ENCODE peak calls at places on chromosomes 2 and 18, in nine cellular contexts. N is AG04450, G is tibial nerve, F is dorsolateral prefrontal cortex, L is uterus, Y is psoas muscle, D is hepatocyte, E is upper lobe of right lung, H is K562. C is an unnamed sample.
A peak's percentile ranks its signal among the peaks of the same experiment; 100 is the strongest.

GRCh38 chr18:62829936-62830335 is 114.6 kb downstream of the PHLPP1 start:
- DNase-seq in N (peak; percentile 46), G (no peak), F (no peak), L (no peak), Y (no peak), D (no peak), E (no peak), H (peak; percentile 18), C (peak; percentile 63)

GRCh38 chr2:8682719-8683667 is 1.1 kb downstream of the ID2 start:
- DNase-seq in N (no peak), G (peak; percentile 43), F (peak; percentile 50), L (peak; percentile 39), Y (peak; percentile 45), D (peak; percentile 49), E (no peak), H (no peak), C (no peak)

GRCh38 chr2:152372438-152372984 is 37.5 kb downstream of the FMNL2 start:
- DNase-seq in N (no peak), G (no peak), F (no peak), L (no peak), Y (no peak), D (no peak), E (no peak), H (no peak), C (no peak)

GRCh38 chr2:172094319-172095145 is 8.2 kb downstream of the DLX2 start:
- DNase-seq in N (no peak), G (no peak), F (no peak), L (no peak), Y (no peak), D (no peak), E (no peak), H (no peak), C (no peak)

GRCh38 chr2:3172265-3172935 is 205.2 kb downstream of the EIPR1 start:
- DNase-seq in N (no peak), G (no peak), F (no peak), L (no peak), Y (no peak), D (no peak), E (no peak), H (no peak), C (no peak)

GRCh38 chr18:77016936-77017335 is 115.6 kb downstream of the MBP start:
- DNase-seq in N (no peak), G (peak; percentile 38), F (peak; percentile 96), L (no peak), Y (no peak), D (no peak), E (no peak), H (no peak), C (no peak)

GRCh38 chr2:53018830-53019425 is 748.7 kb upstream of the CHAC2 start:
- DNase-seq in N (no peak), G (no peak), F (no peak), L (no peak), Y (no peak), D (peak; percentile 13), E (no peak), H (no peak), C (no peak)

GRCh38 chr2:167480986-167481309 is 592.7 kb downstream of the XIRP2 start:
- DNase-seq in N (no peak), G (no peak), F (no peak), L (no peak), Y (no peak), D (no peak), E (no peak), H (no peak), C (no peak)

GRCh38 chr2:100978582-100979051 is 23.5 kb upstream of the RPL31 start:
- DNase-seq in N (peak; percentile 51), G (no peak), F (peak; percentile 71), L (peak; percentile 31), Y (peak; percentile 41), D (no peak), E (peak; percentile 45), H (no peak), C (peak; percentile 21)

GRCh38 chr2:160816916-160817315 is 323.3 kb upstream of the RBMS1 start:
- DNase-seq in N (no peak), G (no peak), F (no peak), L (no peak), Y (no peak), D (no peak), E (no peak), H (no peak), C (no peak)

GRCh38 chr18:11500153-11501122 is 109.0 kb upstream of the SLC35G4 start:
- DNase-seq in N (peak; percentile 91), G (no peak), F (no peak), L (no peak), Y (peak; percentile 50), D (peak; percentile 79), E (no peak), H (no peak), C (peak; percentile 96)

GRCh38 chr2:133884739-133885381 is 316.6 kb upstream of the NCKAP5 start:
- DNase-seq in N (no peak), G (no peak), F (no peak), L (no peak), Y (no peak), D (no peak), E (no peak), H (no peak), C (peak; percentile 14)

GRCh38 chr18:10113156-10114022 is 199.6 kb downstream of the VAPA start:
- DNase-seq in N (no peak), G (no peak), F (no peak), L (peak; percentile 34), Y (peak; percentile 38), D (no peak), E (no peak), H (no peak), C (no peak)

GRCh38 chr2:189819297-189819704 is 35.1 kb downstream of the PMS1 start:
- DNase-seq in N (no peak), G (no peak), F (no peak), L (no peak), Y (no peak), D (no peak), E (no peak), H (no peak), C (no peak)

GRCh38 chr2:86201951-86202692 is 2.9 kb downstream of the MRPL35 start:
- DNase-seq in N (no peak), G (no peak), F (no peak), L (no peak), Y (no peak), D (no peak), E (no peak), H (peak; percentile 57), C (peak; percentile 31)
- H3K4me3 ChIP-seq in N (no peak overlapping the region), G (no peak overlapping the region), F (no peak overlapping the region), L (no peak overlapping the region), Y (peak overlapping the region; percentile 1), D (no peak overlapping the region), E (no peak overlapping the region), H (peak overlapping the region; percentile 28), C (no peak overlapping the region)

DNA sequence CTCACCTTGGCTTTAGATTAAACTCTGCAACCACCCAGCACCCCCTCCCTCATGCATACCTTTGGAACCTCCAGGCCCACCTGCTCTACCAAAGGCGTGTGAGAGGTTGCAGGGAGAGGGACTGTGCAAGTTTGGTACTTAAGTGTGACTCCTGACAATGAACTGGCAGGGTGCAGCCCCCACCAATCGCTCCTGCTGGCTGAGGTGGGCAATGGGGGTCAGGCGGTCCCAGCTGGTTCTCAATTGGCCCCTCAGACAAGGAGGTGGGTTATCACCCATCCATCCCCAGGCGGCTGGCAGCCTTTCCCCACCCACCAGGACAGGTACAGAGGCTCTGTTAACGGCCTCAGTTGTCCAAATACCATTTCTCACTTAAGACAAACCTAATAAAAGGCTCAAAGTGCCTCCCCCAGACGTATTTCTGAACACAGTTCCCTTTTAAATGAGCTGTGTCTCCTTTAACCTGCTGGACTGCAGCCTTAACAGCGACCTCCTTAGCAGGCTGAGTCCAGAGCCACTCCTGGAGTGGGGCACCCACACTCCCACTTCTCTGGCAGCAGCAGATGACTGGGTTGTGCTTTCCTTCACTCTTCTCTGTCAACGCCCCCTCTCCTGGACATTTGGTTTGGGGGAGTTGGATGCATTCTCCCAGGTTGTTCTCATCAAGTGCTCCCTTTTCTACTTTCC is 169.2 kb upstream of the SMAD2 start:
- DNase-seq in N (no peak), G (no peak), F (no peak), L (peak; percentile 71), Y (no peak), D (no peak), E (no peak), H (no peak), C (no peak)
- H3K27ac ChIP-seq in N (no peak overlapping the region), G (no peak overlapping the region), F (no peak overlapping the region), L (peak overlapping the region; percentile 13), Y (no peak overlapping the region), D (no peak overlapping the region), E (no peak overlapping the region), H (no peak overlapping the region), C (no peak overlapping the region)

GRCh38 chr2:46266134-46266533 is 31.1 kb upstream of the EPAS1 start:
- DNase-seq in N (no peak), G (no peak), F (no peak), L (no peak), Y (no peak), D (no peak), E (no peak), H (no peak), C (peak; percentile 23)

GRCh38 chr2:46269545-46270273 is 27.5 kb upstream of the EPAS1 start:
- DNase-seq in N (no peak), G (no peak), F (no peak), L (no peak), Y (no peak), D (no peak), E (no peak), H (peak; percentile 47), C (peak; percentile 30)

GRCh38 chr2:46268986-46269385 is 28.2 kb upstream of the EPAS1 start:
- DNase-seq in N (no peak), G (no peak), F (no peak), L (no peak), Y (no peak), D (no peak), E (no peak), H (no peak), C (peak; percentile 68)

GRCh38 chr2:46268196-46268595 is 29.0 kb upstream of the EPAS1 start:
- DNase-seq in N (no peak), G (no peak), F (no peak), L (no peak), Y (no peak), D (no peak), E (no peak), H (no peak), C (no peak)

GRCh38 chr2:46267616-46268015 is 29.6 kb upstream of the EPAS1 start:
- DNase-seq in N (no peak), G (no peak), F (no peak), L (no peak), Y (no peak), D (no peak), E (no peak), H (no peak), C (no peak)
- TF ChIP-seq CTCF in N (no peak), G (no peak), F (no peak), L (no peak), Y (no peak), D (no peak), E (no peak), H (no peak), C (no peak)

DNA sequence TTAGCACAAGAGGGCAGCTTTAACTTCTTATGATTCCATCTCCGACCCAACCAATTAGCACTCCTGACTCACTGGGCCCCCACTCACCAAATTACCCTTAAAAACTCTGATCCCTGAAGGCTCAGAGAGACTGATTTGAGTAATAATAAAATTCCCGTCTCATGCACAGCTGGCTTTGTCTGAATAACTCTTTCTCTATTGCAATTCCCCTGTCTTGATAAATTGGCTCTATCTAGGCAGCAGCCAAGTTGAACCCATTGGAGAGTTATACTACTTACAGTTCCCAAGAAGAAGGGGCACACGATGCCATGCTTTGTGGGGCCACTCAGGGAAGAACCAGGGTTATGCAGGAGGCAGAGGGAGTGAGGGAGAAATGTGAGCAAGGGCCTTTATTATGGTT is 632.8 kb downstream of the TSN start:
- DNase-seq in N (no peak), G (no peak), F (no peak), L (no peak), Y (no peak), D (no peak), E (no peak), H (no peak), C (no peak)
- H3K4me3 ChIP-seq in N (no peak overlapping the region), G (no peak overlapping the region), F (no peak overlapping the region), L (no peak overlapping the region), Y (no peak overlapping the region), D (no peak overlapping the region), E (no peak overlapping the region), H (no peak overlapping the region), C (no peak overlapping the region)

C was measured in brain microvascular endothelial cell.